ENCODE peak calls at places on chromosomes 4 and X, in four cellular contexts. One of them, this sample, is unnamed.

GRCh38 chr4:40749717-40750460 is at the start of gene NSUN7:
- DNase-seq in HepG2: no peak
- DNase-seq in H1: peak; percentile 73
- DNase-seq in K562: no peak
- DNase-seq in this sample: peak; percentile 10

GRCh38 chr4:187283306-187283705 is 559.6 kb upstream of the FAT1 start:
- DNase-seq in HepG2: no peak
- DNase-seq in H1: no peak
- DNase-seq in K562: no peak
- DNase-seq in this sample: no peak

GRCh38 chr4:3786196-3786869 is 20.1 kb downstream of the ADRA2C start:
- DNase-seq in HepG2: peak; percentile 59
- DNase-seq in H1: no peak
- DNase-seq in K562: no peak
- DNase-seq in this sample: no peak

GRCh38 chrX:119479845-119480244 is 11.6 kb downstream of the SLC25A5 start:
- DNase-seq in HepG2: no peak
- DNase-seq in H1: no peak
- DNase-seq in K562: no peak
- DNase-seq in this sample: no peak

GRCh38 chr4:25727711-25728493 is 72.3 kb downstream of the SLC34A2 start:
- DNase-seq in HepG2: no peak
- DNase-seq in H1: no peak
- DNase-seq in K562: no peak
- DNase-seq in this sample: no peak

GRCh38 chr4:1010522-1011021 is 854 bp upstream of the FGFRL1 start:
- DNase-seq in HepG2: no peak
- DNase-seq in H1: no peak
- DNase-seq in K562: peak; percentile 63
- DNase-seq in this sample: peak; percentile 42

GRCh38 chrX:16148896-16149295 is 18.4 kb upstream of the MAGEB17 start:
- DNase-seq in HepG2: no peak
- DNase-seq in H1: no peak
- DNase-seq in K562: no peak
- DNase-seq in this sample: no peak

GRCh38 chrX:108199691-108200090 is 108.1 kb downstream of the ATG4A start:
- DNase-seq in HepG2: peak; percentile 2
- DNase-seq in H1: no peak
- DNase-seq in K562: peak; percentile 34
- DNase-seq in this sample: peak; percentile 44

GRCh38 chrX:153909024-153909979 is 4.8 kb downstream of the AVPR2 start:
- DNase-seq in HepG2: peak; percentile 10
- DNase-seq in H1: no peak
- DNase-seq in K562: peak; percentile 76
- DNase-seq in this sample: no peak

GRCh38 chrX:42602566-42602965 is 175.4 kb downstream of the PPP1R2C start:
- DNase-seq in HepG2: no peak
- DNase-seq in H1: no peak
- DNase-seq in K562: no peak
- DNase-seq in this sample: no peak

GRCh38 chr4:55491486-55491885 is 55.2 kb downstream of the CLOCK start:
- DNase-seq in HepG2: no peak
- DNase-seq in H1: no peak
- DNase-seq in K562: no peak
- DNase-seq in this sample: no peak

GRCh38 chr4:145043306-145043705 is 54.7 kb downstream of the ANAPC10 start:
- DNase-seq in HepG2: no peak
- DNase-seq in H1: no peak
- DNase-seq in K562: no peak
- DNase-seq in this sample: no peak

GRCh38 chr4:55312491-55313101 is 33.4 kb upstream of the SRD5A3 start:
- DNase-seq in HepG2: peak; percentile 33
- DNase-seq in H1: peak; percentile 23
- DNase-seq in K562: peak; percentile 58
- DNase-seq in this sample: peak; percentile 63

GRCh38 chrX:136586386-136586785 is 54.4 kb downstream of the VGLL1 start:
- DNase-seq in HepG2: no peak
- DNase-seq in H1: no peak
- DNase-seq in K562: no peak
- DNase-seq in this sample: no peak

GRCh38 chr4:127604949-127605709 is 27.6 kb upstream of the INTU start:
- DNase-seq in HepG2: peak; percentile 29
- DNase-seq in H1: peak; percentile 64
- DNase-seq in K562: peak; percentile 38
- DNase-seq in this sample: peak; percentile 26

GRCh38 chr4:139015948-139016451 is 419 bp downstream of the NOCT start:
- DNase-seq in HepG2: peak; percentile 12
- DNase-seq in H1: no peak
- DNase-seq in K562: peak; percentile 63
- DNase-seq in this sample: peak; percentile 50

GRCh38 chr4:117096886-117097285 is 11.5 kb upstream of the TRAM1L1 start:
- DNase-seq in HepG2: no peak
- DNase-seq in H1: no peak
- DNase-seq in K562: no peak
- DNase-seq in this sample: no peak

GRCh38 chrX:369563-370101 is 17.1 kb downstream of the PPP2R3B start:
- DNase-seq in HepG2: no peak
- DNase-seq in H1: no peak
- DNase-seq in K562: no peak
- DNase-seq in this sample: no peak

GRCh38 chr4:94177822-94178221 is 29.8 kb upstream of the SMARCAD1 start:
- DNase-seq in HepG2: no peak
- DNase-seq in H1: no peak
- DNase-seq in K562: no peak
- DNase-seq in this sample: no peak

GRCh38 chr4:157045507-157046127 is 30.3 kb upstream of the GLRB start:
- DNase-seq in HepG2: peak; percentile 47
- DNase-seq in H1: no peak
- DNase-seq in K562: peak; percentile 6
- DNase-seq in this sample: peak; percentile 71

GRCh38 chr4:170003071-170004070 is 22.8 kb downstream of the MFAP3L start:
- DNase-seq in HepG2: no peak
- DNase-seq in H1: no peak
- DNase-seq in K562: no peak
- DNase-seq in this sample: no peak

GRCh38 chr4:185276036-185276435 is 66.6 kb downstream of the SNX25 start:
- DNase-seq in HepG2: no peak
- DNase-seq in H1: no peak
- DNase-seq in K562: no peak
- DNase-seq in this sample: peak; percentile 39

GRCh38 chrX:101658661-101659477 is 781 bp downstream of the ARMCX2 start:
- DNase-seq in HepG2: no peak
- DNase-seq in H1: no peak
- DNase-seq in K562: peak; percentile 62
- DNase-seq in this sample: peak; percentile 51

GRCh38 chrX:17032351-17032750 is 85.9 kb downstream of the REPS2 start:
- DNase-seq in HepG2: no peak
- DNase-seq in H1: no peak
- DNase-seq in K562: no peak
- DNase-seq in this sample: peak; percentile 51

GRCh38 chrX:130109429-130110378 is 593 bp downstream of the ELF4 start:
- DNase-seq in HepG2: no peak
- DNase-seq in H1: no peak
- DNase-seq in K562: peak; percentile 50
- DNase-seq in this sample: no peak

GRCh38 chr4:43457866-43458265 is 565.4 kb downstream of the GRXCR1 start:
- DNase-seq in HepG2: no peak
- DNase-seq in H1: no peak
- DNase-seq in K562: no peak
- DNase-seq in this sample: no peak

GRCh38 chr4:73776363-73776762 is 36.0 kb downstream of the CXCL8 start:
- DNase-seq in HepG2: peak; percentile 16
- DNase-seq in H1: no peak
- DNase-seq in K562: peak; percentile 65
- DNase-seq in this sample: peak; percentile 97

GRCh38 chrX:119880552-119881437 is 9.2 kb downstream of the NDUFA1 start:
- DNase-seq in HepG2: peak; percentile 45
- DNase-seq in H1: no peak
- DNase-seq in K562: peak; percentile 60
- DNase-seq in this sample: peak; percentile 44

GRCh38 chr4:186587416-186588018 is 32.1 kb upstream of the MTNR1A start:
- DNase-seq in HepG2: peak; percentile 48
- DNase-seq in H1: no peak
- DNase-seq in K562: peak; percentile 79
- DNase-seq in this sample: peak; percentile 38

GRCh38 chrX:50952406-50952805 is 41.9 kb downstream of the BMP15 start:
- DNase-seq in HepG2: no peak
- DNase-seq in H1: no peak
- DNase-seq in K562: no peak
- DNase-seq in this sample: no peak

GRCh38 chr4:80309301-80310004 is 26.1 kb upstream of the CFAP299 start:
- DNase-seq in HepG2: no peak
- DNase-seq in H1: no peak
- DNase-seq in K562: no peak
- DNase-seq in this sample: peak; percentile 17

GRCh38 chr4:181478675-181479074 is 764.5 kb upstream of the TENM3 start:
- DNase-seq in HepG2: no peak
- DNase-seq in H1: no peak
- DNase-seq in K562: no peak
- DNase-seq in this sample: no peak

GRCh38 chr4:1961038-1961437 is 47.7 kb downstream of the NELFA start:
- DNase-seq in HepG2: no peak
- DNase-seq in H1: no peak
- DNase-seq in K562: no peak
- DNase-seq in this sample: no peak

GRCh38 chrX:152170621-152171020 is 32.2 kb upstream of the MAGEA10 start:
- DNase-seq in HepG2: no peak
- DNase-seq in H1: no peak
- DNase-seq in K562: no peak
- DNase-seq in this sample: no peak

GRCh38 chr4:83339573-83339972 is 4.9 kb upstream of the HPSE start:
- DNase-seq in HepG2: no peak
- DNase-seq in H1: no peak
- DNase-seq in K562: no peak
- DNase-seq in this sample: no peak

GRCh38 chr4:83335691-83336090 is 1.0 kb upstream of the HPSE start:
- DNase-seq in HepG2: no peak
- DNase-seq in H1: no peak
- DNase-seq in K562: no peak
- DNase-seq in this sample: no peak

GRCh38 chr4:83329521-83330105 is 5.0 kb downstream of the HPSE start:
- DNase-seq in HepG2: no peak
- DNase-seq in H1: no peak
- DNase-seq in K562: no peak
- DNase-seq in this sample: peak; percentile 63

GRCh38 chr4:83331959-83332358 is 2.7 kb downstream of the HPSE start:
- DNase-seq in HepG2: no peak
- DNase-seq in H1: no peak
- DNase-seq in K562: no peak
- DNase-seq in this sample: no peak

GRCh38 chr4:83334425-83335241 is at the start of gene HPSE:
- DNase-seq in HepG2: peak; percentile 3
- DNase-seq in H1: peak; percentile 51
- DNase-seq in K562: peak; percentile 48
- DNase-seq in this sample: peak; percentile 56
- H3K27ac ChIP-seq in HepG2: no peak within 1 kb of the TSS
- H3K27ac ChIP-seq in H1: no peak within 1 kb of the TSS
- H3K27ac ChIP-seq in K562: no peak within 1 kb of the TSS
- H3K27ac ChIP-seq in this sample: no peak within 1 kb of the TSS

DNA sequence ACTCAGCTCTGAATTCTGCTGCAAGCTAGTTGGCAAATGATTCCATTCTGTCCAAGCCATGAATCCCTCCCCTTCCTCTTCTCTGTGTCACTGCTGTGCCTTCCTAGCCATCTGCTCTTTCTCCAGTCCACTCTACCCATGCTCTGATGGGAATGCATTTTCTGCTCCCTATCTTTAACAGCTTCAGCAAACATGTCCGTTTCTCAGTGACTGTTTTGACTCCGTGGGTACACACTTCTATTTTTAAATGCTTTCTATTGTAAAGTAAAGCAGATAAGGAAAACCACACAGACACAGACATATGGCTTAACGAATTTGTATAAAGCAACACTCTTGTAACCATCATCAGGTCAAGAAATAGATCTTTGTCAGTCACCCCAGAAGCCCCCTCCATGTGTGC is 72.4 kb upstream of the KLHL13 start:
- DNase-seq in HepG2: no peak
- DNase-seq in H1: no peak
- DNase-seq in K562: no peak
- DNase-seq in this sample: no peak
- TF ChIP-seq JUN in HepG2: no peak
- TF ChIP-seq JUN in H1: no peak
- TF ChIP-seq JUN in K562: no peak
- TF ChIP-seq JUN in this sample: no peak

DNA sequence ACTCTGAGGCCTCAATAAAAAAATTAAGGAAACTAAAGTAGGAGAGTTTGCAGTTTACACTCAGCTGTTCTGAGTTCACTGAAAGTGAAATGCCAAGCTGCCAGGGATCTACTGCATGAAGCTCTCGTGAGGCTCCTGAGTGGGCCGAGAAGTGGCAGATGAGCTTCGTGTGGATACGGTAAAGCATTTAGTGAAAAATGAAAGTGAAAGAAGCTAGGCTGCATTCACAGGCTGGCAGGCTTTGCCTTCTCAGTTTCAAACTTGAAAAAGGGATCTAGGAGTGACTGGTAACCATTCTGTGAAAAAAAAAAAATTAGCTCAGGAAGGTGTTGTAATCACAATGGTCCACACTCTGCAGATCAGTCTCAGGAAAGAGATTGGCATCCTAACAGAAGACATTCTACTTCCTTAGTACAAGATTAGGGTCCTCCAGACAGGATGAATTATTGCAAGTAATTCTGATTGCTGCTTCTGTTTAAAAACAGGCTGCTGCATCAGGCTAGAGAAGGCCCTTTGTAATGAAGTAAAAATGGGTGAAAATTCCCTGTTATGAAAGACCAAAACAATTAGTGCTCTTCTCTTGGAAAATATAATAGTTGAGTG is 679.9 kb downstream of the RPA4 start:
- DNase-seq in HepG2: peak; percentile 9
- DNase-seq in H1: no peak
- DNase-seq in K562: no peak
- DNase-seq in this sample: peak; percentile 75
- H2AFZ ChIP-seq in HepG2: peak overlapping the region; percentile 9
- H2AFZ ChIP-seq in H1: no peak overlapping the region
- H2AFZ ChIP-seq in K562: no peak overlapping the region
- H2AFZ ChIP-seq in this sample: peak overlapping the region; percentile 65

GRCh38 chrX:36445576-36445975 is 526.0 kb downstream of the CFAP47 start:
- DNase-seq in HepG2: no peak
- DNase-seq in H1: no peak
- DNase-seq in K562: no peak
- DNase-seq in this sample: no peak
- H3K27ac ChIP-seq in HepG2: no peak overlapping the region
- H3K27ac ChIP-seq in H1: no peak overlapping the region
- H3K27ac ChIP-seq in K562: no peak overlapping the region
- H3K27ac ChIP-seq in this sample: no peak overlapping the region

DNA sequence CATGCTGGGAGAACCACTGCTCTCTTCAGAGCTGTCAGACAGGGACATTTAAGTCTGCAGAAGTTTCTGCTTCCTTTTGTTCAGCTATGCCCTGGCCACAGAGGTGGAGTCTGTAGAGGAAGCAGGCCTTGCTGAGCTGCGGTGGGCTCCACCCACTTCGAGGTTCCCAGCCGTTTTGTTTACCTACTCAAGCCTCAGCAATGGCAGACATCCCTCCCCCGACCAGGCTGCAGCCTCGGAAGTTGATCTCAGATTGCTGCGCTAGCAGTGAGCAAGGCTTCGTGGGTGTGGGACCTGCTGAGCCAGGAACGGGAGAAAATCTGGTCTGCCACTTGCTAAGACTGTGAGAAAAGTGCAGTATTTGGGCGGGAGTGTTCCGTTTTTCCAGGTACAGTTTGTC is 118.9 kb downstream of the SLC10A6 start:
- DNase-seq in HepG2: peak; percentile 5
- DNase-seq in H1: peak; percentile 15
- DNase-seq in K562: peak; percentile 3
- DNase-seq in this sample: no peak
- TF ChIP-seq JUN in HepG2: no peak
- TF ChIP-seq JUN in H1: no peak
- TF ChIP-seq JUN in K562: no peak
- TF ChIP-seq JUN in this sample: no peak

This sample was measured in endothelial cell of umbilical vein.